ENCODE peak calls at places on chromosomes 3 and 15, in nine cellular contexts. U is heart right ventricle; O is ascending aorta; P is activated CD8-positive, alpha-beta memory T cell treated with anti-CD3 and anti-CD28 coated beads, Interleukin-2, amount 50 U/mL, for 4 hours; W is tibial artery; T is OCI-LY7; K is GM20000; I is CD4-positive, alpha-beta memory T cell; D is renal cortical epithelial cell. R is an unnamed sample.

GRCh38 chr15:41637086-41637485 is 23.1 kb upstream of the MGA start:
- DNase-seq in D (no peak), P (no peak), W (no peak), U (no peak), T (no peak), K (no peak), O (no peak), I (no peak), R (no peak)

GRCh38 chr3:122074621-122075265 is 19.6 kb downstream of the CD86 start:
- DNase-seq in O (peak), T (peak), D (no peak), W (no peak), P (no peak), U (peak), K (peak), I (no peak), R (no peak)

GRCh38 chr3:172709776-172710708 is 825 bp downstream of the NCEH1 start:
- DNase-seq in K (no peak), U (peak), P (peak), W (peak), T (peak), D (peak), I (no peak), O (peak), R (no peak)

GRCh38 chr15:57553526-57553925 is 38.2 kb upstream of the MYZAP start:
- DNase-seq in K (no peak), O (no peak), D (no peak), P (no peak), W (no peak), U (no peak), T (no peak), I (no peak), R (no peak)

GRCh38 chr3:60276615-60277014 is 974.6 kb downstream of the FHIT start:
- DNase-seq in O (no peak), I (no peak), T (no peak), U (no peak), K (no peak), D (no peak), W (no peak), P (no peak), R (no peak)

GRCh38 chr15:89111352-89111751 is 23.1 kb downstream of the ABHD2 start:
- DNase-seq in D (no peak), W (no peak), T (no peak), U (no peak), P (no peak), K (no peak), O (no peak), I (no peak), R (no peak)

GRCh38 chr3:127678315-127678599 is 5.5 kb downstream of the ABTB1 start:
- DNase-seq in K (no peak), T (no peak), O (no peak), D (no peak), I (no peak), W (no peak), P (no peak), U (no peak), R (no peak)

GRCh38 chr3:83849331-83849730 is 1109.5 kb upstream of the CADM2 start:
- DNase-seq in W (no peak), O (no peak), U (no peak), T (no peak), P (no peak), D (no peak), K (no peak), I (no peak), R (no peak)

GRCh38 chr3:46892285-46893145 is 15.0 kb downstream of the PTH1R start:
- DNase-seq in U (peak), T (no peak), O (peak), P (no peak), I (no peak), D (peak), W (peak), K (no peak), R (no peak)

GRCh38 chr3:67462185-67462584 is 192.2 kb downstream of the SUCLG2 start:
- DNase-seq in K (no peak), P (no peak), O (no peak), I (no peak), W (no peak), D (no peak), T (no peak), U (no peak), R (no peak)

GRCh38 chr15:93179072-93179471 is 90.1 kb upstream of the RGMA start:
- DNase-seq in O (peak), D (peak), K (no peak), W (peak), P (no peak), T (peak), I (no peak), U (peak), R (no peak)

GRCh38 chr3:31065765-31066164 is 171.3 kb upstream of the GADL1 start:
- DNase-seq in P (no peak), W (no peak), K (no peak), O (no peak), T (no peak), I (no peak), U (no peak), D (peak), R (no peak)

GRCh38 chr3:195203631-195204030 is 67.3 kb downstream of the XXYLT1 start:
- DNase-seq in T (no peak), P (peak), D (no peak), U (no peak), I (no peak), K (no peak), W (no peak), O (no peak), R (no peak)

GRCh38 chr3:30810617-30811016 is 83.8 kb downstream of the GADL1 start:
- DNase-seq in W (no peak), O (peak), U (peak), T (no peak), P (no peak), D (no peak), I (no peak), K (no peak), R (no peak)

GRCh38 chr3:141229132-141229531 is 2.5 kb upstream of the PXYLP1 start:
- DNase-seq in O (no peak), U (no peak), I (no peak), K (no peak), W (no peak), P (no peak), T (no peak), D (no peak), R (no peak)

GRCh38 chr3:188037965-188038581 is 115.9 kb upstream of the LPP start:
- DNase-seq in W (no peak), K (no peak), U (no peak), I (no peak), D (peak), T (no peak), P (no peak), O (no peak), R (no peak)

GRCh38 chr3:83218383-83219200 is 1457.1 kb upstream of the GBE1 start:
- DNase-seq in O (no peak), D (no peak), U (no peak), T (no peak), K (no peak), P (no peak), I (no peak), W (peak), R (no peak)

GRCh38 chr3:114454592-114455251 is 160.9 kb downstream of the TIGIT start:
- DNase-seq in K (no peak), O (no peak), U (peak), P (no peak), T (peak), D (peak), W (no peak), I (peak), R (no peak)

GRCh38 chr3:9786209-9786739 is 6.0 kb downstream of the TADA3 start:
- DNase-seq in I (no peak), K (no peak), U (no peak), O (no peak), W (no peak), D (no peak), T (no peak), P (no peak), R (no peak)

GRCh38 chr3:192747746-192748145 is 20.4 kb upstream of the FGF12 start:
- DNase-seq in D (no peak), U (no peak), K (no peak), P (no peak), W (no peak), T (no peak), I (no peak), O (no peak), R (no peak)

GRCh38 chr15:62244762-62245161 is 79.7 kb upstream of the C2CD4B start:
- DNase-seq in K (no peak), T (no peak), I (no peak), W (no peak), O (no peak), D (no peak), U (no peak), P (no peak), R (no peak)

GRCh38 chr3:169044341-169045113 is 619.0 kb downstream of the MECOM start:
- DNase-seq in O (no peak), D (peak), U (no peak), W (no peak), K (no peak), I (no peak), T (no peak), P (no peak), R (peak)

GRCh38 chr3:28989646-28990089 is 291.2 kb upstream of the RBMS3 start:
- DNase-seq in I (no peak), K (peak), T (no peak), U (no peak), O (no peak), P (no peak), W (no peak), D (no peak), R (no peak)

GRCh38 chr15:74655424-74655823 is 39.8 kb downstream of the CLK3 start:
- DNase-seq in D (peak), K (no peak), O (no peak), P (no peak), W (no peak), T (no peak), U (no peak), I (no peak), R (no peak)

GRCh38 chr15:60350121-60350520 is 47.7 kb downstream of the ANXA2 start:
- DNase-seq in W (no peak), I (no peak), O (no peak), T (no peak), D (no peak), P (no peak), K (no peak), U (no peak), R (no peak)

GRCh38 chr3:120567370-120568197 is 28.6 kb upstream of the NDUFB4 start:
- DNase-seq in I (no peak), T (peak), W (no peak), U (no peak), D (peak), P (no peak), K (no peak), O (no peak), R (no peak)

GRCh38 chr3:39208463-39209055 is 16.2 kb upstream of the XIRP1 start:
- DNase-seq in P (peak), U (peak), T (peak), O (no peak), I (peak), W (no peak), K (peak), D (peak), R (peak)

GRCh38 chr3:151864423-151865101 is 8.9 kb upstream of the SUCNR1 start:
- DNase-seq in K (no peak), I (no peak), O (no peak), U (no peak), W (no peak), D (peak), P (no peak), T (no peak), R (peak)

GRCh38 chr15:70480196-70480856 is 283.0 kb downstream of the UACA start:
- DNase-seq in T (no peak), D (no peak), P (peak), U (no peak), I (peak), O (no peak), W (no peak), K (peak), R (no peak)

GRCh38 chr3:97125902-97126499 is 311.6 kb downstream of the EPHA6 start:
- DNase-seq in D (no peak), K (no peak), O (no peak), U (no peak), I (no peak), T (no peak), P (no peak), W (no peak), R (no peak)

GRCh38 chr15:38587214-38587613 is 22.6 kb upstream of the RASGRP1 start:
- DNase-seq in I (no peak), T (no peak), O (no peak), K (no peak), P (no peak), D (no peak), U (no peak), W (no peak), R (no peak)

GRCh38 chr15:91559066-91559465 is 294.4 kb upstream of the SLCO3A1 start:
- DNase-seq in I (no peak), K (no peak), W (no peak), T (no peak), D (no peak), P (no peak), U (no peak), O (no peak), R (no peak)

GRCh38 chr15:78024141-78024567 is 53.4 kb downstream of the TBC1D2B start:
- DNase-seq in O (no peak), U (peak), W (peak), T (no peak), I (no peak), P (no peak), K (no peak), D (no peak), R (no peak)

GRCh38 chr3:7876741-7877297 is 624.8 kb upstream of the LMCD1 start:
- DNase-seq in I (peak), U (no peak), D (peak), P (peak), O (no peak), W (no peak), K (no peak), T (peak), R (no peak)

R was measured in epithelial cell of proximal tubule.